ENCODE peak calls at places on chromosomes 3 and 15, in eight cellular contexts. M, F, V, W, R, Y, B and T are unnamed samples.

GRCh38 chr3:34305266-34305665 is 506.8 kb downstream of the PDCD6IP start:
- DNase-seq in R (no peak), F (peak), W (no peak), V (no peak), Y (no peak), M (no peak), B (no peak), T (no peak)

GRCh38 chr15:76994971-76995945 is at the start of gene PSTPIP1:
- DNase-seq in M (no peak), B (peak), Y (peak), F (peak), V (no peak), R (peak), W (no peak), T (peak)

GRCh38 chr3:63067999-63068645 is 192.9 kb upstream of the CADPS start:
- DNase-seq in V (no peak), M (peak), B (no peak), R (peak), Y (no peak), W (no peak), F (peak), T (no peak)

GRCh38 chr15:68204776-68205557 is at the start of gene CALML4:
- DNase-seq in Y (no peak), W (no peak), F (no peak), V (peak), B (peak), R (peak), M (no peak), T (no peak)

GRCh38 chr3:108150200-108150599 is 59.4 kb upstream of the CD47 start:
- DNase-seq in R (no peak), M (no peak), F (no peak), Y (no peak), V (no peak), W (no peak), B (no peak), T (no peak)

GRCh38 chr15:39908186-39908585 is 11.9 kb downstream of the GPR176 start:
- DNase-seq in W (no peak), M (peak), B (no peak), R (peak), V (no peak), F (peak), Y (no peak), T (no peak)

GRCh38 chr3:182533394-182533793 is 259.9 kb upstream of the ATP11B start:
- DNase-seq in V (no peak), W (no peak), M (no peak), B (no peak), R (no peak), F (peak), Y (no peak), T (no peak)

GRCh38 chr15:80693682-80694623 is 1.2 kb upstream of the ABHD17C start:
- DNase-seq in W (no peak), R (no peak), Y (no peak), M (peak), F (no peak), V (no peak), B (no peak), T (no peak)

GRCh38 chr3:59306436-59306835 is 256.6 kb upstream of the CFAP20DC start:
- DNase-seq in F (no peak), M (no peak), R (no peak), B (no peak), W (no peak), Y (no peak), V (no peak), T (no peak)

GRCh38 chr15:40115670-40116093 is 7.0 kb upstream of the BMF start:
- DNase-seq in R (no peak), B (peak), M (peak), F (peak), V (no peak), Y (no peak), W (no peak), T (no peak)

GRCh38 chr15:82921242-82921641 is 31.3 kb downstream of the HOMER2 start:
- DNase-seq in B (no peak), R (no peak), V (no peak), W (no peak), Y (no peak), M (no peak), F (no peak), T (no peak)

GRCh38 chr3:133944641-133945441 is 49.2 kb upstream of the RAB6B start:
- DNase-seq in V (no peak), F (peak), W (no peak), M (peak), B (no peak), Y (no peak), R (peak), T (no peak)

GRCh38 chr3:59563072-59563605 is 513.3 kb upstream of the CFAP20DC start:
- DNase-seq in Y (no peak), F (peak), B (no peak), R (no peak), M (no peak), W (no peak), V (no peak), T (no peak)

GRCh38 chr15:92667291-92667904 is 11.8 kb upstream of the FAM174B start:
- DNase-seq in W (no peak), B (no peak), Y (no peak), V (no peak), M (no peak), R (no peak), F (no peak), T (no peak)

GRCh38 chr15:64070965-64071851 is 22.4 kb downstream of the CIAO2A start:
- DNase-seq in Y (no peak), B (no peak), F (peak), M (peak), R (peak), W (no peak), V (no peak), T (no peak)

GRCh38 chr15:51382787-51383186 is 41.3 kb downstream of the GLDN start:
- DNase-seq in W (no peak), F (peak), Y (no peak), R (peak), B (peak), V (peak), M (peak), T (no peak)

GRCh38 chr15:77577350-77577749 is 55.4 kb downstream of the LINGO1 start:
- DNase-seq in B (peak), W (no peak), F (no peak), V (peak), Y (no peak), R (no peak), M (no peak), T (no peak)

GRCh38 chr3:195187609-195188529 is 83.1 kb downstream of the XXYLT1 start:
- DNase-seq in V (no peak), B (no peak), M (peak), R (peak), Y (no peak), F (peak), W (no peak), T (no peak)

GRCh38 chr15:74768771-74769342 is 13.0 kb upstream of the CSK start:
- DNase-seq in M (peak), B (peak), F (peak), V (peak), R (peak), W (peak), Y (no peak), T (no peak)

GRCh38 chr3:196246612-196247308 is 30.4 kb downstream of the SLC51A start:
- DNase-seq in B (no peak), M (peak), R (peak), F (peak), W (no peak), V (no peak), Y (no peak), T (no peak)

GRCh38 chr15:86481720-86482119 is 402.0 kb downstream of the AGBL1 start:
- DNase-seq in Y (no peak), F (no peak), W (no peak), B (no peak), M (no peak), R (no peak), V (no peak), T (no peak)

GRCh38 chr3:72120806-72121778 is 336.1 kb upstream of the PROK2 start:
- DNase-seq in Y (no peak), B (no peak), R (no peak), M (no peak), F (no peak), V (no peak), W (no peak), T (no peak)

GRCh38 chr3:24487325-24488242 is 7.1 kb downstream of the THRB start:
- DNase-seq in Y (no peak), B (no peak), R (no peak), V (no peak), M (peak), W (no peak), F (peak), T (no peak)

GRCh38 chr3:46946856-46947544 is 29.5 kb downstream of the CCDC12 start:
- DNase-seq in V (no peak), F (peak), M (peak), W (no peak), B (no peak), Y (peak), R (no peak), T (peak)

GRCh38 chr3:172249039-172249438 is 199.2 kb downstream of the GHSR start:
- DNase-seq in W (no peak), Y (no peak), V (no peak), F (peak), B (no peak), R (peak), M (peak), T (no peak)

GRCh38 chr15:90205050-90205848 is 4.1 kb downstream of the SEMA4B start:
- DNase-seq in V (peak), F (no peak), B (peak), W (no peak), M (no peak), R (no peak), Y (no peak), T (no peak)

GRCh38 chr3:32373844-32374243 is 17.8 kb upstream of the CMTM7 start:
- DNase-seq in F (no peak), W (no peak), Y (no peak), B (no peak), V (no peak), R (no peak), M (no peak), T (no peak)

GRCh38 chr3:174295336-174295735 is 563.8 kb upstream of the NAALADL2 start:
- DNase-seq in Y (no peak), R (no peak), B (no peak), W (no peak), F (no peak), M (no peak), V (no peak), T (no peak)

GRCh38 chr3:183082355-183082915 is 16.9 kb downstream of the MCCC1 start:
- DNase-seq in B (no peak), M (no peak), V (no peak), Y (no peak), F (no peak), W (no peak), R (no peak), T (no peak)

GRCh38 chr3:126478581-126479310 is 3.1 kb upstream of the ZXDC start:
- DNase-seq in M (no peak), R (no peak), W (no peak), F (no peak), V (no peak), Y (no peak), B (no peak), T (no peak)

GRCh38 chr3:66428733-66429132 is 72.1 kb downstream of the LRIG1 start:
- DNase-seq in M (peak), R (peak), B (peak), W (no peak), F (peak), V (peak), Y (no peak), T (no peak)

GRCh38 chr15:62115847-62116246 is 49.1 kb downstream of the C2CD4A start:
- DNase-seq in R (no peak), V (no peak), W (no peak), F (no peak), B (no peak), Y (no peak), M (no peak), T (no peak)

GRCh38 chr15:43100971-43101370 is 4.9 kb downstream of the UBR1 start:
- DNase-seq in F (peak), B (no peak), R (no peak), W (no peak), M (no peak), V (no peak), Y (no peak), T (no peak)

GRCh38 chr3:139202959-139203349 is 140.9 kb upstream of the MRPS22 start:
- DNase-seq in V (no peak), W (no peak), F (no peak), M (no peak), B (no peak), R (no peak), Y (no peak), T (no peak)

GRCh38 chr3:172173316-172174271 is 134.2 kb downstream of the FNDC3B start:
- DNase-seq in M (no peak), W (no peak), F (no peak), R (no peak), V (no peak), B (no peak), Y (no peak), T (no peak)

GRCh38 chr3:72214065-72215048 is 429.4 kb upstream of the PROK2 start:
- DNase-seq in V (no peak), B (no peak), Y (no peak), R (no peak), M (no peak), F (no peak), W (no peak), T (no peak)

GRCh38 chr3:188901126-188901525 is 270.6 kb upstream of the TPRG1 start:
- DNase-seq in R (peak), V (no peak), Y (no peak), F (peak), B (peak), M (peak), W (no peak), T (no peak)